ENCODE peak calls at places on chromosomes 6 and 20, in five cellular contexts. One of them, this sample, is unnamed.

GRCh38 chr20:59207742-59208357 is 44.2 kb downstream of the ZNF831 start:
- DNase-seq in astrocyte of the spinal cord: no peak
- DNase-seq in naive thymus-derived CD8-positive, alpha-beta T cell: peak
- DNase-seq in ELR: peak
- DNase-seq in pancreas: no peak
- DNase-seq in this sample: peak

GRCh38 chr20:62069741-62070216 is 4.1 kb upstream of the TAF4 start:
- DNase-seq in astrocyte of the spinal cord: peak
- DNase-seq in naive thymus-derived CD8-positive, alpha-beta T cell: no peak
- DNase-seq in ELR: peak
- DNase-seq in pancreas: peak
- DNase-seq in this sample: no peak

GRCh38 chr20:6006603-6006949 is 47.3 kb downstream of the LRRN4 start:
- DNase-seq in astrocyte of the spinal cord: no peak
- DNase-seq in naive thymus-derived CD8-positive, alpha-beta T cell: no peak
- DNase-seq in ELR: peak
- DNase-seq in pancreas: no peak
- DNase-seq in this sample: no peak

GRCh38 chr6:46366190-46366900 is 124.9 kb downstream of the RCAN2 start:
- DNase-seq in astrocyte of the spinal cord: no peak
- DNase-seq in naive thymus-derived CD8-positive, alpha-beta T cell: no peak
- DNase-seq in ELR: no peak
- DNase-seq in pancreas: no peak
- DNase-seq in this sample: no peak

GRCh38 chr20:4065405-4065841 is 50.1 kb upstream of the RNF24 start:
- DNase-seq in astrocyte of the spinal cord: no peak
- DNase-seq in naive thymus-derived CD8-positive, alpha-beta T cell: no peak
- DNase-seq in ELR: peak
- DNase-seq in pancreas: no peak
- DNase-seq in this sample: no peak

GRCh38 chr20:58131111-58131510 is 97.3 kb downstream of the ANKRD60 start:
- DNase-seq in astrocyte of the spinal cord: peak
- DNase-seq in naive thymus-derived CD8-positive, alpha-beta T cell: no peak
- DNase-seq in ELR: peak
- DNase-seq in pancreas: no peak
- DNase-seq in this sample: no peak

GRCh38 chr6:132669690-132670291 is 10.8 kb upstream of the TAAR1 start:
- DNase-seq in astrocyte of the spinal cord: peak
- DNase-seq in naive thymus-derived CD8-positive, alpha-beta T cell: no peak
- DNase-seq in ELR: peak
- DNase-seq in pancreas: no peak
- DNase-seq in this sample: peak

GRCh38 chr6:72579865-72580264 is 42.0 kb upstream of the KCNQ5 start:
- DNase-seq in astrocyte of the spinal cord: no peak
- DNase-seq in naive thymus-derived CD8-positive, alpha-beta T cell: no peak
- DNase-seq in ELR: peak
- DNase-seq in pancreas: no peak
- DNase-seq in this sample: no peak

GRCh38 chr6:14881399-14881798 is 364.5 kb upstream of the JARID2 start:
- DNase-seq in astrocyte of the spinal cord: peak
- DNase-seq in naive thymus-derived CD8-positive, alpha-beta T cell: no peak
- DNase-seq in ELR: peak
- DNase-seq in pancreas: no peak
- DNase-seq in this sample: no peak

GRCh38 chr6:130366011-130366963 is at the start of gene TMEM200A:
- DNase-seq in astrocyte of the spinal cord: peak
- DNase-seq in naive thymus-derived CD8-positive, alpha-beta T cell: no peak
- DNase-seq in ELR: peak
- DNase-seq in pancreas: no peak
- DNase-seq in this sample: peak

GRCh38 chr6:133804263-133804662 is 84.7 kb upstream of the TCF21 start:
- DNase-seq in astrocyte of the spinal cord: no peak
- DNase-seq in naive thymus-derived CD8-positive, alpha-beta T cell: no peak
- DNase-seq in ELR: peak
- DNase-seq in pancreas: no peak
- DNase-seq in this sample: no peak

GRCh38 chr6:77034161-77034560 is 429.1 kb downstream of the HTR1B start:
- DNase-seq in astrocyte of the spinal cord: peak
- DNase-seq in naive thymus-derived CD8-positive, alpha-beta T cell: no peak
- DNase-seq in ELR: peak
- DNase-seq in pancreas: no peak
- DNase-seq in this sample: no peak

GRCh38 chr20:61397790-61398189 is 145.7 kb downstream of the CDH4 start:
- DNase-seq in astrocyte of the spinal cord: no peak
- DNase-seq in naive thymus-derived CD8-positive, alpha-beta T cell: no peak
- DNase-seq in ELR: no peak
- DNase-seq in pancreas: no peak
- DNase-seq in this sample: no peak

GRCh38 chr6:139392834-139393233 is 18.4 kb upstream of the CITED2 start:
- DNase-seq in astrocyte of the spinal cord: peak
- DNase-seq in naive thymus-derived CD8-positive, alpha-beta T cell: no peak
- DNase-seq in ELR: no peak
- DNase-seq in pancreas: no peak
- DNase-seq in this sample: peak

GRCh38 chr6:163667372-163668060 is 253.0 kb downstream of the QKI start:
- DNase-seq in astrocyte of the spinal cord: peak
- DNase-seq in naive thymus-derived CD8-positive, alpha-beta T cell: no peak
- DNase-seq in ELR: no peak
- DNase-seq in pancreas: no peak
- DNase-seq in this sample: peak

GRCh38 chr6:38909020-38909730 is 139.4 kb upstream of the GLP1R start:
- DNase-seq in astrocyte of the spinal cord: no peak
- DNase-seq in naive thymus-derived CD8-positive, alpha-beta T cell: no peak
- DNase-seq in ELR: no peak
- DNase-seq in pancreas: peak
- DNase-seq in this sample: no peak

GRCh38 chr6:30719791-30720737 is at the start of gene TUBB:
- DNase-seq in astrocyte of the spinal cord: peak
- DNase-seq in naive thymus-derived CD8-positive, alpha-beta T cell: peak
- DNase-seq in ELR: peak
- DNase-seq in pancreas: peak
- DNase-seq in this sample: peak

GRCh38 chr6:158489441-158489840 is 70.5 kb upstream of the TMEM181 start:
- DNase-seq in astrocyte of the spinal cord: no peak
- DNase-seq in naive thymus-derived CD8-positive, alpha-beta T cell: no peak
- DNase-seq in ELR: no peak
- DNase-seq in pancreas: no peak
- DNase-seq in this sample: no peak

GRCh38 chr6:83708970-83709747 is at the start of gene SNAP91:
- DNase-seq in astrocyte of the spinal cord: no peak
- DNase-seq in naive thymus-derived CD8-positive, alpha-beta T cell: no peak
- DNase-seq in ELR: no peak
- DNase-seq in pancreas: no peak
- DNase-seq in this sample: peak

GRCh38 chr6:159679091-159680077 is 13.7 kb downstream of the SOD2 start:
- DNase-seq in astrocyte of the spinal cord: peak
- DNase-seq in naive thymus-derived CD8-positive, alpha-beta T cell: no peak
- DNase-seq in ELR: peak
- DNase-seq in pancreas: no peak
- DNase-seq in this sample: no peak

GRCh38 chr20:54177378-54177777 is 3.6 kb upstream of the CYP24A1 start:
- DNase-seq in astrocyte of the spinal cord: no peak
- DNase-seq in naive thymus-derived CD8-positive, alpha-beta T cell: no peak
- DNase-seq in ELR: no peak
- DNase-seq in pancreas: no peak
- DNase-seq in this sample: no peak

GRCh38 chr20:59123011-59123676 is 40.5 kb upstream of the ZNF831 start:
- DNase-seq in astrocyte of the spinal cord: no peak
- DNase-seq in naive thymus-derived CD8-positive, alpha-beta T cell: peak
- DNase-seq in ELR: no peak
- DNase-seq in pancreas: no peak
- DNase-seq in this sample: no peak

GRCh38 chr20:56467969-56468316 is 484 bp upstream of the RTF2 start:
- DNase-seq in astrocyte of the spinal cord: no peak
- DNase-seq in naive thymus-derived CD8-positive, alpha-beta T cell: no peak
- DNase-seq in ELR: no peak
- DNase-seq in pancreas: no peak
- DNase-seq in this sample: no peak

GRCh38 chr6:95576621-95577316 is 566 bp upstream of the MANEA start:
- DNase-seq in astrocyte of the spinal cord: peak
- DNase-seq in naive thymus-derived CD8-positive, alpha-beta T cell: no peak
- DNase-seq in ELR: peak
- DNase-seq in pancreas: no peak
- DNase-seq in this sample: peak

GRCh38 chr20:38104283-38104682 is 60.8 kb downstream of the TGM2 start:
- DNase-seq in astrocyte of the spinal cord: no peak
- DNase-seq in naive thymus-derived CD8-positive, alpha-beta T cell: no peak
- DNase-seq in ELR: no peak
- DNase-seq in pancreas: no peak
- DNase-seq in this sample: no peak

GRCh38 chr6:150200428-150201105 is 57.7 kb downstream of the PPP1R14C start:
- DNase-seq in astrocyte of the spinal cord: no peak
- DNase-seq in naive thymus-derived CD8-positive, alpha-beta T cell: no peak
- DNase-seq in ELR: no peak
- DNase-seq in pancreas: no peak
- DNase-seq in this sample: no peak

GRCh38 chr6:105253787-105254186 is 74.0 kb upstream of the POPDC3 start:
- DNase-seq in astrocyte of the spinal cord: no peak
- DNase-seq in naive thymus-derived CD8-positive, alpha-beta T cell: no peak
- DNase-seq in ELR: no peak
- DNase-seq in pancreas: no peak
- DNase-seq in this sample: no peak

This sample was measured in GM20000.